ENCODE peak calls at places on chromosome 19, in seven cellular contexts. One of them, this sample, is unnamed.

GRCh38 chr19:30968210-30968609 is 381.0 kb downstream of the TSHZ3 start:
- DNase-seq in gastrocnemius medialis: no peak
- DNase-seq in uterus: no peak
- DNase-seq in CD4-positive, alpha-beta memory T cell: no peak
- DNase-seq in IMR-90: no peak
- DNase-seq in dorsolateral prefrontal cortex: no peak
- DNase-seq in tibial artery: no peak
- DNase-seq in this sample: no peak

GRCh38 chr19:2140193-2140545 is 11.2 kb downstream of the AP3D1 start:
- DNase-seq in gastrocnemius medialis: no peak
- DNase-seq in uterus: no peak
- DNase-seq in CD4-positive, alpha-beta memory T cell: no peak
- DNase-seq in IMR-90: no peak
- DNase-seq in dorsolateral prefrontal cortex: no peak
- DNase-seq in tibial artery: no peak
- DNase-seq in this sample: no peak

GRCh38 chr19:46386151-46386550 is 27.2 kb downstream of the CCDC8 start:
- DNase-seq in gastrocnemius medialis: no peak
- DNase-seq in uterus: no peak
- DNase-seq in CD4-positive, alpha-beta memory T cell: no peak
- DNase-seq in IMR-90: no peak
- DNase-seq in dorsolateral prefrontal cortex: peak
- DNase-seq in tibial artery: no peak
- DNase-seq in this sample: no peak

GRCh38 chr19:51246153-51246552 is 4.7 kb upstream of the SIGLECL1 start:
- DNase-seq in gastrocnemius medialis: no peak
- DNase-seq in uterus: no peak
- DNase-seq in CD4-positive, alpha-beta memory T cell: no peak
- DNase-seq in IMR-90: peak
- DNase-seq in dorsolateral prefrontal cortex: no peak
- DNase-seq in tibial artery: no peak
- DNase-seq in this sample: peak

GRCh38 chr19:52453324-52454094 is at the start of gene ZNF578:
- DNase-seq in gastrocnemius medialis: peak
- DNase-seq in uterus: peak
- DNase-seq in CD4-positive, alpha-beta memory T cell: peak
- DNase-seq in IMR-90: peak
- DNase-seq in dorsolateral prefrontal cortex: peak
- DNase-seq in tibial artery: peak
- DNase-seq in this sample: peak

GRCh38 chr19:16588824-16589577 is 16.8 kb upstream of the SLC35E1 start:
- DNase-seq in gastrocnemius medialis: no peak
- DNase-seq in uterus: no peak
- DNase-seq in CD4-positive, alpha-beta memory T cell: no peak
- DNase-seq in IMR-90: no peak
- DNase-seq in dorsolateral prefrontal cortex: no peak
- DNase-seq in tibial artery: no peak
- DNase-seq in this sample: no peak

GRCh38 chr19:11019262-11019661 is 58.4 kb downstream of the SMARCA4 start:
- DNase-seq in gastrocnemius medialis: no peak
- DNase-seq in uterus: no peak
- DNase-seq in CD4-positive, alpha-beta memory T cell: no peak
- DNase-seq in IMR-90: no peak
- DNase-seq in dorsolateral prefrontal cortex: no peak
- DNase-seq in tibial artery: no peak
- DNase-seq in this sample: no peak

GRCh38 chr19:49932731-49933131 is 3.4 kb upstream of the NUP62 start:
- DNase-seq in gastrocnemius medialis: no peak
- DNase-seq in uterus: no peak
- DNase-seq in CD4-positive, alpha-beta memory T cell: peak
- DNase-seq in IMR-90: no peak
- DNase-seq in dorsolateral prefrontal cortex: no peak
- DNase-seq in tibial artery: no peak
- DNase-seq in this sample: no peak

GRCh38 chr19:10718205-10719196 is 622 bp downstream of the DNM2 start:
- DNase-seq in gastrocnemius medialis: peak
- DNase-seq in uterus: peak
- DNase-seq in CD4-positive, alpha-beta memory T cell: no peak
- DNase-seq in IMR-90: peak
- DNase-seq in dorsolateral prefrontal cortex: peak
- DNase-seq in tibial artery: peak
- DNase-seq in this sample: no peak

GRCh38 chr19:47735131-47735530 is 10.2 kb upstream of the NOP53 start:
- DNase-seq in gastrocnemius medialis: no peak
- DNase-seq in uterus: no peak
- DNase-seq in CD4-positive, alpha-beta memory T cell: no peak
- DNase-seq in IMR-90: no peak
- DNase-seq in dorsolateral prefrontal cortex: no peak
- DNase-seq in tibial artery: no peak
- DNase-seq in this sample: no peak

GRCh38 chr19:46618670-46619231 is 6.1 kb downstream of the PTGIR start:
- DNase-seq in gastrocnemius medialis: no peak
- DNase-seq in uterus: no peak
- DNase-seq in CD4-positive, alpha-beta memory T cell: peak
- DNase-seq in IMR-90: peak
- DNase-seq in dorsolateral prefrontal cortex: no peak
- DNase-seq in tibial artery: no peak
- DNase-seq in this sample: no peak

GRCh38 chr19:39498262-39499081 is at the start of gene DLL3:
- DNase-seq in gastrocnemius medialis: no peak
- DNase-seq in uterus: no peak
- DNase-seq in CD4-positive, alpha-beta memory T cell: no peak
- DNase-seq in IMR-90: peak
- DNase-seq in dorsolateral prefrontal cortex: no peak
- DNase-seq in tibial artery: no peak
- DNase-seq in this sample: no peak

GRCh38 chr19:39499932-39500331 is 1.2 kb downstream of the DLL3 start:
- DNase-seq in gastrocnemius medialis: no peak
- DNase-seq in uterus: no peak
- DNase-seq in CD4-positive, alpha-beta memory T cell: no peak
- DNase-seq in IMR-90: no peak
- DNase-seq in dorsolateral prefrontal cortex: no peak
- DNase-seq in tibial artery: no peak
- DNase-seq in this sample: no peak

GRCh38 chr19:39499082-39499642 is 415 bp downstream of the DLL3 start:
- DNase-seq in gastrocnemius medialis: no peak
- DNase-seq in uterus: no peak
- DNase-seq in CD4-positive, alpha-beta memory T cell: no peak
- DNase-seq in IMR-90: no peak
- DNase-seq in dorsolateral prefrontal cortex: no peak
- DNase-seq in tibial artery: no peak
- DNase-seq in this sample: no peak

GRCh38 chr19:39496063-39496462 is 2.7 kb upstream of the DLL3 start:
- DNase-seq in gastrocnemius medialis: no peak
- DNase-seq in uterus: no peak
- DNase-seq in CD4-positive, alpha-beta memory T cell: no peak
- DNase-seq in IMR-90: no peak
- DNase-seq in dorsolateral prefrontal cortex: no peak
- DNase-seq in tibial artery: no peak
- DNase-seq in this sample: no peak

GRCh38 chr19:39497850-39498261 is 891 bp upstream of the DLL3 start:
- DNase-seq in gastrocnemius medialis: no peak
- DNase-seq in uterus: no peak
- DNase-seq in CD4-positive, alpha-beta memory T cell: no peak
- DNase-seq in IMR-90: peak
- DNase-seq in dorsolateral prefrontal cortex: peak
- DNase-seq in tibial artery: no peak
- DNase-seq in this sample: no peak
- H3K4me3 ChIP-seq in gastrocnemius medialis: peak
- H3K4me3 ChIP-seq in uterus: no peak
- H3K4me3 ChIP-seq in CD4-positive, alpha-beta memory T cell: no peak
- H3K4me3 ChIP-seq in IMR-90: peak
- H3K4me3 ChIP-seq in dorsolateral prefrontal cortex: peak
- H3K4me3 ChIP-seq in tibial artery: no peak
- H3K4me3 ChIP-seq in this sample: peak

GRCh38 chr19:4064073-4064550 is 2.6 kb downstream of the ZBTB7A start:
- DNase-seq in gastrocnemius medialis: peak
- DNase-seq in uterus: no peak
- DNase-seq in CD4-positive, alpha-beta memory T cell: no peak
- DNase-seq in IMR-90: peak
- DNase-seq in dorsolateral prefrontal cortex: no peak
- DNase-seq in tibial artery: no peak
- DNase-seq in this sample: no peak

GRCh38 chr19:4064551-4065260 is 2.0 kb downstream of the ZBTB7A start:
- DNase-seq in gastrocnemius medialis: peak
- DNase-seq in uterus: peak
- DNase-seq in CD4-positive, alpha-beta memory T cell: peak
- DNase-seq in IMR-90: no peak
- DNase-seq in dorsolateral prefrontal cortex: peak
- DNase-seq in tibial artery: peak
- DNase-seq in this sample: no peak

GRCh38 chr19:4066176-4066606 is 508 bp downstream of the ZBTB7A start:
- DNase-seq in gastrocnemius medialis: no peak
- DNase-seq in uterus: no peak
- DNase-seq in CD4-positive, alpha-beta memory T cell: peak
- DNase-seq in IMR-90: no peak
- DNase-seq in dorsolateral prefrontal cortex: peak
- DNase-seq in tibial artery: peak
- DNase-seq in this sample: no peak

GRCh38 chr19:4066682-4067395 is at the start of gene ZBTB7A:
- DNase-seq in gastrocnemius medialis: peak
- DNase-seq in uterus: peak
- DNase-seq in CD4-positive, alpha-beta memory T cell: peak
- DNase-seq in IMR-90: peak
- DNase-seq in dorsolateral prefrontal cortex: peak
- DNase-seq in tibial artery: peak
- DNase-seq in this sample: no peak

DNA sequence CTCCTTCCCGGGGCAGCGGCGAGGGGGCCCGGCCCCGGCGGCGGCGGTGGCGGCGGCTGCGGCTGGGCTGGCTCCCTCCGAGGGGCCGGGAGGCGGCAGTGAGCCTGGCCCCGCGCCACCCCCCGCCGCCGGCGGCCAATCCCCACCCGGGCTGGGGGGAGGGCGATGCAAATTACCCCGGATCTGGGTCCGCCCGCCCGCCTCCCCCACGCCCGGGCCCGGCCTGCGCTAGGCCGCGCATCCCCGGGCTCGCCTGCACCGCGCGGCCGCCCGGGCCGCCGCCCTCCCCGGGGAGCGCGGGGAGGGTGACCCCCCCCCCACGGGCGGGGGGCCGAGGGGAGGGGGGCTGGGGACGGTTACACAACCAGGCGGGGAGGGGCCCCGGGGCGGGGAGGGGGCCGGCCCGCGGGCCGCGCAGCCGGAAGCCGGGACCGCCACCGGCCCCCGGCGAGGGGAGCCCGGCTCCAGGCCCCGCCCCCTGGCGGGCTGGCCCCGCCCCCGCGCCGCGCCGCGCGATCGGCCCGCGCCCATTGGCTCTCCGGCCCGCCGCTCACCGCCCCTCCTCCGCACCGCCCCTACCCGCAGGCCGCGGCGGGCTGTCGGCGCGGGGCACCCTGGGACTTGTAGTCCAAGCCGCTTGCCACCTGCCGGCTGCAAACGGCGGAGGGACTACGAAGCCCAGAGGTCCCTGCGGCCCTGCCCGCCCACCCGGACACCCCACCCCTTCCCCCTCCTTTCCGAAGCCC is 1.1 kb downstream of the ZBTB7A start:
- DNase-seq in gastrocnemius medialis: peak
- DNase-seq in uterus: peak
- DNase-seq in CD4-positive, alpha-beta memory T cell: peak
- DNase-seq in IMR-90: peak
- DNase-seq in dorsolateral prefrontal cortex: peak
- DNase-seq in tibial artery: peak
- DNase-seq in this sample: peak
- H3K4me3 ChIP-seq in gastrocnemius medialis: peak
- H3K4me3 ChIP-seq in uterus: peak
- H3K4me3 ChIP-seq in CD4-positive, alpha-beta memory T cell: no peak
- H3K4me3 ChIP-seq in IMR-90: peak
- H3K4me3 ChIP-seq in dorsolateral prefrontal cortex: peak
- H3K4me3 ChIP-seq in tibial artery: peak
- H3K4me3 ChIP-seq in this sample: peak

GRCh38 chr19:41551212-41551610 is 24.8 kb upstream of the CEACAM21 start:
- DNase-seq in gastrocnemius medialis: no peak
- DNase-seq in uterus: no peak
- DNase-seq in CD4-positive, alpha-beta memory T cell: no peak
- DNase-seq in IMR-90: no peak
- DNase-seq in dorsolateral prefrontal cortex: no peak
- DNase-seq in tibial artery: no peak
- DNase-seq in this sample: no peak

GRCh38 chr19:41553804-41554203 is 22.2 kb upstream of the CEACAM21 start:
- DNase-seq in gastrocnemius medialis: no peak
- DNase-seq in uterus: no peak
- DNase-seq in CD4-positive, alpha-beta memory T cell: no peak
- DNase-seq in IMR-90: no peak
- DNase-seq in dorsolateral prefrontal cortex: no peak
- DNase-seq in tibial artery: no peak
- DNase-seq in this sample: no peak

GRCh38 chr19:41548954-41549688 is 26.8 kb upstream of the CEACAM21 start:
- DNase-seq in gastrocnemius medialis: no peak
- DNase-seq in uterus: no peak
- DNase-seq in CD4-positive, alpha-beta memory T cell: peak
- DNase-seq in IMR-90: no peak
- DNase-seq in dorsolateral prefrontal cortex: no peak
- DNase-seq in tibial artery: no peak
- DNase-seq in this sample: no peak

GRCh38 chr19:41552558-41552957 is 23.4 kb upstream of the CEACAM21 start:
- DNase-seq in gastrocnemius medialis: no peak
- DNase-seq in uterus: no peak
- DNase-seq in CD4-positive, alpha-beta memory T cell: no peak
- DNase-seq in IMR-90: no peak
- DNase-seq in dorsolateral prefrontal cortex: no peak
- DNase-seq in tibial artery: no peak
- DNase-seq in this sample: no peak

GRCh38 chr19:41551711-41552110 is 24.3 kb upstream of the CEACAM21 start:
- DNase-seq in gastrocnemius medialis: no peak
- DNase-seq in uterus: no peak
- DNase-seq in CD4-positive, alpha-beta memory T cell: no peak
- DNase-seq in IMR-90: no peak
- DNase-seq in dorsolateral prefrontal cortex: no peak
- DNase-seq in tibial artery: no peak
- DNase-seq in this sample: no peak
- H3K4me3 ChIP-seq in gastrocnemius medialis: no peak
- H3K4me3 ChIP-seq in uterus: no peak
- H3K4me3 ChIP-seq in CD4-positive, alpha-beta memory T cell: peak
- H3K4me3 ChIP-seq in IMR-90: no peak
- H3K4me3 ChIP-seq in dorsolateral prefrontal cortex: no peak
- H3K4me3 ChIP-seq in tibial artery: no peak
- H3K4me3 ChIP-seq in this sample: no peak

DNA sequence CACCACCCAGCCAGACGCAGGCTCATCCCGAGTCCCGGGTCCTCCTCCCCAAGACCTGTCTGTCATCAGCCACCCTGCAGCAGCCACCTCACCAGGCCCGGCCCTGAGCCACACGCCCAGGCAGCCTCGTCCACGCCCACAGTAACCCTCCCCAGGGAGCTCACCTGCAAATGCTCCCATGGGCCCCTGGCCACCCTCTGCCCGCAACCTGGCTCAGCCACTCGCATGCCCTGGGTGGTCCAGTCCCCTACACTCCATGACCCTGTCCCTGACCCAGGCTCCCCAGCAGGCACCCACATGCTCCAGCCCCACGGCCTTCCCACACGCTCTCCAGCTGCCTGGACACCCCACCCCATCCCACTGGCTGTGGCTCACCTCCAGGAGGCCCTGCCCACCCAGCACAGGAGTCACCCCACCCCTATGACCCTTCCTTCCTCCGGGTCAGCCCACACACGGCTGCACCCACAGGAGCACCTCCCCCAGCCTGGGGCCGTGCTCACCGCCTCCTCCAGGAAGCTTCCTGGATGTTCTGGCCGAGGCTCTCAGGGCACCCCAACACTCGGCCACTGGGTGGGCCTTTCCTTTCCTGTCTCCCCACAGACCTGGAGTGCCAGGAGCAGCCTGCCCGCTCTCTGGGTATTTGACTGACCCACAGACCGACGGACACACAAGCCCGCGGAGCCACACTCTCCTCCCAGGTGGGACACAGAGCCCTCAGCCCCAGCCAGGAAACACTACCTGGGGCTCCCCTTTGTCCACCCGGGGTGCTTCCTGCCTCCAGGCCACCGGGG is 3.6 kb downstream of the TMEM259 start:
- DNase-seq in gastrocnemius medialis: no peak
- DNase-seq in uterus: no peak
- DNase-seq in CD4-positive, alpha-beta memory T cell: no peak
- DNase-seq in IMR-90: no peak
- DNase-seq in dorsolateral prefrontal cortex: no peak
- DNase-seq in tibial artery: no peak
- DNase-seq in this sample: no peak
- H3K4me3 ChIP-seq in gastrocnemius medialis: peak
- H3K4me3 ChIP-seq in uterus: no peak
- H3K4me3 ChIP-seq in CD4-positive, alpha-beta memory T cell: no peak
- H3K4me3 ChIP-seq in IMR-90: no peak
- H3K4me3 ChIP-seq in dorsolateral prefrontal cortex: peak
- H3K4me3 ChIP-seq in tibial artery: no peak
- H3K4me3 ChIP-seq in this sample: peak